ENCODE peak calls at places on chromosomes 1 and 21, in four cellular contexts. C is A549, Q is K562, I is HepG2. Z is an unnamed sample.

GRCh38 chr1:39370602-39371001 is 120.8 kb upstream of the BMP8A start:
- DNase-seq in Q (no peak), C (no peak), I (no peak), Z (no peak)

GRCh38 chr21:36478207-36478701 is 1.7 kb downstream of the CLDN14 start:
- DNase-seq in Q (no peak), I (no peak), C (peak), Z (no peak)

GRCh38 chr21:38956791-38957571 is 151.3 kb downstream of the ETS2 start:
- DNase-seq in C (no peak), Q (no peak), I (no peak), Z (no peak)

GRCh38 chr21:25518491-25518911 is 88.8 kb downstream of the MRPL39 start:
- DNase-seq in I (no peak), C (no peak), Q (no peak), Z (peak)

GRCh38 chr1:174469052-174469451 is 21.3 kb downstream of the GPR52 start:
- DNase-seq in C (no peak), Q (no peak), I (no peak), Z (no peak)

GRCh38 chr1:62953643-62954042 is 169.7 kb downstream of the ATG4C start:
- DNase-seq in I (no peak), Q (no peak), C (no peak), Z (no peak)

GRCh38 chr1:231192620-231193163 is 30.8 kb downstream of the TRIM67 start:
- DNase-seq in C (no peak), Q (no peak), I (no peak), Z (no peak)

GRCh38 chr1:72936151-72936740 is 653.9 kb upstream of the NEGR1 start:
- DNase-seq in Q (no peak), C (no peak), I (no peak), Z (no peak)

GRCh38 chr1:242426271-242426905 is 98.1 kb downstream of the PLD5 start:
- DNase-seq in C (no peak), I (no peak), Q (peak), Z (no peak)

GRCh38 chr1:20380616-20381035 is 90.0 kb downstream of the VWA5B1 start:
- DNase-seq in C (peak), Q (no peak), I (no peak), Z (no peak)

GRCh38 chr1:8376358-8376840 is 58.5 kb downstream of the SLC45A1 start:
- DNase-seq in C (no peak), I (no peak), Q (no peak), Z (no peak)

GRCh38 chr1:159829822-159830455 is 3.3 kb downstream of the SLAMF8 start:
- DNase-seq in Q (no peak), I (no peak), C (no peak), Z (no peak)

GRCh38 chr1:27655151-27655929 is 16.7 kb downstream of the IFI6 start:
- DNase-seq in I (no peak), Q (no peak), C (no peak), Z (no peak)

GRCh38 chr1:32639489-32640075 is 10.8 kb downstream of the ZBTB8OS start:
- DNase-seq in I (no peak), C (no peak), Q (no peak), Z (no peak)

GRCh38 chr1:1924849-1925248 is 5.8 kb upstream of the TMEM52 start:
- DNase-seq in Q (no peak), C (no peak), I (no peak), Z (no peak)

DNA sequence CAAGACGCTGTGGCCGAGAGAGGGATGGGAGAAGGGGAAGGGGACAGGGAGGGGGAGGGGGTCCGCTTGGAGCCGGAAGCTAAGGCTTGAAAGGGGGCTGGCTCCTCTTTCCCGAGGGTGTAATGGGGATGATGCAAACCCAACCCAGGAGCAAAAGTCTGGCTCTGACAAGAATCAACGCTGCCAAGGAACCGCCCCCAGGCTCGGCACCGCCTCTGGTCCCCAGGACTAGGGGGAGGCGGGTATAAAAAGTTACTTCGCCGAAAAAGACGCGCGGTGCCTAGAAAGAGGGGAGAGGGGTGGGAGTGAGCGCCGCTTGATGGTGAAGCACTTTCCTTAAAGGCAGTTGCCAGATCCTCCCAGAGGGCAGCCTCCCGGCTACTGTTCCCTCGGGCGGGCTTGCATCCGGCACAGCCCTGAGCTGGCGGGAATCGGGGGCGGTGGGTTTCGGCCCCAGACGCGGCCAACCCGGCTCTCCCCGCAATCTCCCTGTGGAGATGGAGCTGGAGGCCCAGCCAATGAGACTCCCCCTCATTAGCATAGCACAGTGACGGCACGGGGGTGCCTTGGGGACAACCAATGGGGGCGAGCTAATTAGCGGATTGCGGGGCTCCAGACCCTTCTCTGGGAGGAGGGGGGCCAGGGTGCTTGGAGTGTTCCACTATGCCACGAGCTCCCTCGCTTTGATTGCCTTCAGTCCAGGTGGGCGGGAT is at the start of gene KCNT2:
- DNase-seq in I (no peak), Q (peak), C (peak), Z (peak)
- TF ChIP-seq HMGXB4 in I (no peak), Q (no peak), C (no peak), Z (no peak)

GRCh38 chr1:229623225-229623624 is 2.7 kb downstream of the TAF5L start:
- DNase-seq in C (no peak), Q (no peak), I (no peak), Z (no peak)

GRCh38 chr1:229621663-229622062 is 4.3 kb downstream of the TAF5L start:
- DNase-seq in I (no peak), Q (no peak), C (no peak), Z (no peak)

GRCh38 chr1:229619614-229620013 is 6.3 kb downstream of the TAF5L start:
- DNase-seq in C (no peak), I (no peak), Q (no peak), Z (no peak)

GRCh38 chr1:229619002-229619401 is 6.9 kb downstream of the TAF5L start:
- DNase-seq in I (no peak), C (no peak), Q (no peak), Z (no peak)

DNA sequence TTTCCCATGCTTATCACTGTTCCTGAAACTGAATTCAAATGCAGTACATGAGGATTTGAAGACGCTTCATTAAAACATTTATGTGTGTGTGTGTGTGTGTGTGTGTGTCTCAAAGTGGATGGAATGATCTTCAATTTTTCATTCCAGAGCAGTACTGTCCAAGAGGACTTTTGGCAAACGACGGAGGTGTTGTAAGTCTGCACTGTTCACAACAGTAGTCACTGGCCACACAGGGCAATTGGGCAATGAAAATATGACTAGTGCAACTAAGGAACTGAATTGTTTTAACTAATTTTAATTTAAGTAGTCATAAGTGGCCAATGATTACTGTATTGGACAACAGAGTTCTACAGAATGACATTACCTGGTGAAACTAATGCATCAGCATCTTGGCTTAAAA is 5.0 kb downstream of the TAF5L start:
- DNase-seq in C (no peak), Q (no peak), I (no peak), Z (no peak)
- TF ChIP-seq HMGXB4 in C (no peak), Q (no peak), I (no peak), Z (no peak)

DNA sequence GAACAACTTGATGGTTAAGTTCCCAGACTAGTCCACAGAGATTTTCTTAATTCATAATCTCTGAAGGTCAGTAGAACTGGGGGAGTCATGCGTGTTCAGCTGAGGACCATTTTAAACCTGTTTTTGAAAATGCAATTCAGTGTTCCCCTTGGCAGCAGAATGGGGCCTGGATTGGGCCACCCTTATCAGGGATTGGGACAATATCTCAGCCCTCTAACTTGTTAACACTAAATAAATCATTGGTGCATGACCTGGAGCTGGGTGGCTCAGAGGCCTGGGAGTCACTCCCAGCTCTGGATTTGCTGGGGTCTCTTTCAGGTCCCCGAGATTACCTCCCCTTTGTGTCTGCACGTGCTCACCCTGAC is 55.3 kb downstream of the MRPS6 start:
- DNase-seq in Q (no peak), C (no peak), I (no peak), Z (no peak)
- TF ChIP-seq HMGXB4 in Q (no peak), C (no peak), I (no peak), Z (no peak)

GRCh38 chr1:47978486-47978885 is 18.7 kb downstream of the TRABD2B start:
- DNase-seq in I (no peak), C (no peak), Q (no peak), Z (no peak)

GRCh38 chr1:47983677-47984076 is 13.5 kb downstream of the TRABD2B start:
- DNase-seq in C (no peak), Q (no peak), I (no peak), Z (no peak)

GRCh38 chr1:47976728-47977127 is 20.5 kb downstream of the TRABD2B start:
- DNase-seq in I (no peak), Q (no peak), C (no peak), Z (no peak)

GRCh38 chr1:47981664-47982350 is 15.4 kb downstream of the TRABD2B start:
- DNase-seq in C (no peak), I (no peak), Q (no peak), Z (no peak)

DNA sequence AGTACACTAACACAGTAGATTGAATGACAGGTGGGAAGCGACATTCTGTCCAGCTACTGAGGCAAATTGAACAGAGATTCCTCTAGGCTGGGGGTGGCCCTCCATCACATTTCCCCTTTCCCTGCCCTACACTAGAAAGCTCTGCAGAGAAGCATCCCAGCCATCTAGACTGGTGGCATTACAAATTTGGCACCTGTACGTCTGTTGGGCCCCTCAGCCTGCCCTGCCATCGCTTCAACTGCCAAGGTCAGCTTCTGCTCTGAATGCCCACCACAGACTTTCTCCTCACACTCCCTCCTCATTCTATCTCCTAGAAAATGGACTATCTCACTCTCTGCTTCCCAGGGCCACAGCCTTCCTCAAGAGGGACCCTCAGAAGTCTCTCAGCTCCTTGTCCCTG is 16.7 kb downstream of the TRABD2B start:
- DNase-seq in Q (no peak), C (no peak), I (no peak), Z (no peak)
- TF ChIP-seq HMGXB4 in Q (no peak), C (no peak), I (no peak), Z (no peak)

GRCh38 chr1:162145280-162145965 is 75.9 kb downstream of the NOS1AP start:
- DNase-seq in Q (no peak), C (no peak), I (peak), Z (no peak)
- TF ChIP-seq HMGXB4 in Q (no peak), C (no peak), I (no peak), Z (no peak)